ENCODE peak calls at places on chromosomes 11 and 22, in five cellular contexts. W, G, D, P and Z are unnamed samples.
A peak's percentile ranks its signal among the peaks of the same experiment; 100 is the strongest.

GRCh38 chr22:24338701-24339451 is 68.2 kb downstream of the SPECC1L start:
- DNase-seq in W (no peak), G (no peak), D (no peak), P (no peak), Z (peak; percentile 76)

GRCh38 chr22:27866136-27867091 is 52.6 kb downstream of the PITPNB start:
- DNase-seq in W (peak; percentile 48), G (peak; percentile 23), D (peak; percentile 57), P (no peak), Z (peak; percentile 73)

GRCh38 chr22:48605856-48606255 is 1221.8 kb downstream of the BRD1 start:
- DNase-seq in W (no peak), G (no peak), D (peak; percentile 56), P (no peak), Z (peak; percentile 66)

GRCh38 chr11:11076879-11077278 is 219.0 kb upstream of the ZBED5 start:
- DNase-seq in W (no peak), G (no peak), D (no peak), P (no peak), Z (no peak)

GRCh38 chr22:43433904-43434600 is 22.2 kb downstream of the MPPED1 start:
- DNase-seq in W (no peak), G (no peak), D (no peak), P (no peak), Z (no peak)

GRCh38 chr22:36379593-36380361 is 8.0 kb downstream of the MYH9 start:
- DNase-seq in W (no peak), G (no peak), D (no peak), P (no peak), Z (no peak)

GRCh38 chr11:61460474-61460881 is 30.6 kb downstream of the SDHAF2 start:
- DNase-seq in W (peak; percentile 34), G (no peak), D (no peak), P (no peak), Z (no peak)

GRCh38 chr22:20530368-20531153 is 23.2 kb downstream of the MED15 start:
- DNase-seq in W (no peak), G (no peak), D (no peak), P (no peak), Z (peak; percentile 88)

GRCh38 chr11:118342503-118343161 is at the start of gene CD3D:
- DNase-seq in W (no peak), G (no peak), D (no peak), P (peak; percentile 84), Z (no peak)

GRCh38 chr22:36425977-36426523 is 38.3 kb upstream of the MYH9 start:
- DNase-seq in W (peak; percentile 80), G (no peak), D (peak; percentile 48), P (peak; percentile 73), Z (peak; percentile 56)

GRCh38 chr11:69086152-69086551 is 37.4 kb downstream of the TPCN2 start:
- DNase-seq in W (no peak), G (no peak), D (no peak), P (no peak), Z (no peak)

GRCh38 chr22:39349506-39349966 is 255 bp upstream of the SYNGR1 start:
- DNase-seq in W (peak; percentile 54), G (no peak), D (peak; percentile 33), P (peak; percentile 83), Z (peak; percentile 30)

GRCh38 chr22:31556627-31557203 is 60.4 kb downstream of the SFI1 start:
- DNase-seq in W (no peak), G (peak; percentile 10), D (peak; percentile 10), P (peak; percentile 31), Z (no peak)

GRCh38 chr22:17154971-17155370 is 4.1 kb downstream of the HDHD5 start:
- DNase-seq in W (no peak), G (no peak), D (no peak), P (no peak), Z (no peak)

GRCh38 chr11:11987503-11988022 is 20.9 kb downstream of the DKK3 start:
- DNase-seq in W (no peak), G (no peak), D (no peak), P (no peak), Z (no peak)

GRCh38 chr11:2581931-2582435 is 117.8 kb downstream of the KCNQ1OT1 start:
- DNase-seq in W (peak; percentile 16), G (no peak), D (peak; percentile 1), P (no peak), Z (peak; percentile 29)

GRCh38 chr11:109960831-109961230 is 132.4 kb upstream of the ZC3H12C start:
- DNase-seq in W (peak; percentile 44), G (no peak), D (peak; percentile 83), P (no peak), Z (peak; percentile 94)

GRCh38 chr11:69950621-69951020 is 127.5 kb upstream of the ANO1 start:
- DNase-seq in W (no peak), G (no peak), D (no peak), P (peak; percentile 72), Z (no peak)

GRCh38 chr11:133988686-133989410 is 32.1 kb upstream of the IGSF9B start:
- DNase-seq in W (peak; percentile 69), G (no peak), D (no peak), P (no peak), Z (no peak)

GRCh38 chr11:79081441-79082124 is 359.2 kb downstream of the TENM4 start:
- DNase-seq in W (no peak), G (no peak), D (no peak), P (no peak), Z (no peak)

GRCh38 chr22:30250713-30251267 is 4.2 kb upstream of the LIF start:
- DNase-seq in W (no peak), G (no peak), D (peak; percentile 67), P (no peak), Z (no peak)

GRCh38 chr11:108751444-108751843 is 86.6 kb downstream of the DDX10 start:
- DNase-seq in W (no peak), G (no peak), D (no peak), P (no peak), Z (no peak)

GRCh38 chr22:25053153-25053805 is 100.8 kb downstream of the KIAA1671 start:
- DNase-seq in W (no peak), G (no peak), D (no peak), P (no peak), Z (no peak)

GRCh38 chr11:62726156-62727006 is 876 bp downstream of the HNRNPUL2 start:
- DNase-seq in W (peak; percentile 45), G (peak; percentile 21), D (no peak), P (peak; percentile 29), Z (no peak)

GRCh38 chr11:130001491-130002351 is 914 bp downstream of the PRDM10 start:
- DNase-seq in W (peak; percentile 48), G (peak; percentile 17), D (peak; percentile 17), P (peak; percentile 44), Z (peak; percentile 56)

GRCh38 chr11:120040136-120040840 is 97.6 kb downstream of the TRIM29 start:
- DNase-seq in W (no peak), G (no peak), D (no peak), P (no peak), Z (no peak)

GRCh38 chr11:128929991-128930390 is 12.7 kb downstream of the TP53AIP1 start:
- DNase-seq in W (no peak), G (no peak), D (no peak), P (no peak), Z (no peak)

GRCh38 chr22:20246368-20247009 is 21.6 kb downstream of the RTN4R start:
- DNase-seq in W (no peak), G (no peak), D (no peak), P (no peak), Z (no peak)

GRCh38 chr11:114129699-114130659 is 70.5 kb downstream of the ZBTB16 start:
- DNase-seq in W (no peak), G (peak; percentile 65), D (no peak), P (no peak), Z (no peak)

GRCh38 chr11:122093731-122094130 is 22.3 kb downstream of the BLID start:
- DNase-seq in W (no peak), G (no peak), D (no peak), P (no peak), Z (no peak)

GRCh38 chr11:596374-596773 is 19.4 kb downstream of the IRF7 start:
- DNase-seq in W (no peak), G (no peak), D (no peak), P (no peak), Z (no peak)

GRCh38 chr11:124953753-124954624 is at the start of gene CCDC15:
- DNase-seq in W (peak; percentile 98), G (peak; percentile 96), D (peak; percentile 97), P (peak; percentile 93), Z (peak; percentile 98)
- TF ChIP-seq POLR2A in W (peak; percentile 78), G (peak; percentile 77), D (peak; percentile 90), P (peak; percentile 97), Z (peak; percentile 70)

GRCh38 chr11:73072935-73073481 is 69.1 kb downstream of the FCHSD2 start:
- DNase-seq in W (no peak), G (peak; percentile 22), D (peak; percentile 15), P (no peak), Z (no peak)
- H3K27ac ChIP-seq in W (peak overlapping the region; percentile 6), G (peak overlapping the region; percentile 0), D (no peak overlapping the region), P (no peak overlapping the region), Z (no peak overlapping the region)

DNA sequence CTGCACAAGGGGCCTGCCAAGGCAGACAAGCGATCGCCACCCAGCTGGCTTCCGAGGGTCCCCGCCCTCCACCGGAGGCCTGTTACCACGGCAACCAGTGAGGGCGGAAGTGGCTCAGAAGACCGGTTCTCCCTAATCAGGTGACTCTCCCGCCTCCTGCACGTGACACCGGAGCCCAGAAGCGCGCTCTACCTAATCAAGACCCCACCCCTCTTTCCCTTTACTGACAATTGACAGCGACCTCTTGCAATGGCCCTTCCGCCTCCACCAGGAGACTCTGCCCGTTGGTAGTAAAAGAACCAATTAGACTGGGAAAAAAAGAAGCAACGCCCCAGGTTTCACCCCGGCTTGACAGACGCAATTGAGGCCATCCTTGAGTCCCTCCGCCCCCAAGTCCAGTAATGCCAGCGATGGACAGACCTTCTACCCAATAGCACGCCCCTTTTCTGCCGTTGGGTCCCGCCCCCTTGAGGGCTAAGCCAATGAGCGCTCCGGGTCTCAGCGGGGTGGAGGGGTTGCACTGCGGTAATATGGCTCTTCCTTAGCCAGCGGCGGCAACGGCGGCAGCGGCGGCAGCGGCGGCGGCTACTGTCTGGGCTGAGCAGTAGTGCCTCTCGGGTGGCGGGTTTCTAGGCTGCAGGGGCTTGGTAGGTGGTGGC is at the start of gene UVRAG:
- DNase-seq in W (peak; percentile 98), G (peak; percentile 99), D (peak; percentile 99), P (peak; percentile 100), Z (peak; percentile 99)
- TF ChIP-seq POLR2A in W (peak; percentile 95), G (peak; percentile 94), D (peak; percentile 93), P (peak; percentile 87), Z (peak; percentile 90)

DNA sequence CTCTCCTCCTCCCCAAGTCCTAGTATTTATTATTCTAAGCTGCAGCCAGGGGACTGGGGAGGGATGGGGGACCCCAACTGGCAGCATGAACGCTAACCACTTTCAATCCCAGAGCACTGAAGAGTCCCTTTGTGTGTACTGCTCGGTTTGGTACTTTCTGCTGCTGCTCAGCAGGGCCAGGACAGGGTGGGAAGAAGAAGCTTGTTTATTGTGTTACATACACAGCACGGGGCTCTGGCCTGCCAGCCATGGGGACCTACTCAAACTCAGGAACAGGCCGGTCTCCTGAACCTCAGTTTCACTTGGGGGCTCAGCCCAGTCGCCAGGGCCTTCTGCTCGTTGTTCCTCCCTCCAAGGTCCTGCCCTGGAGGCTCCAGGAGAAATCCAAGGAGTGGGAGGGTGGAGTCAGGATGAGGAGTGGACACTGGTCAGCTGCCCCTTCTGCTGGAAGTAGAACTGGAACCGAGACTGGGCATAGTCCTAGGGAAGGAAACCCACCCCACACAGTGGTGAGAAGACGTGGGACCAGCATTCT is 616 bp upstream of the CPT1B start:
- DNase-seq in W (no peak), G (no peak), D (no peak), P (no peak), Z (no peak)
- H3K27ac ChIP-seq in W (peak overlapping the region; percentile 99), G (no peak overlapping the region), D (no peak overlapping the region), P (no peak overlapping the region), Z (no peak overlapping the region)